ENCODE peak calls at places on chromosomes 4 and X, in ten cellular contexts. L, J, N, X, S, C, O, B, A and F are unnamed samples.

GRCh38 chrX:40644175-40644574 is 3.2 kb downstream of the CXorf38 start:
- DNase-seq in L (no peak), J (no peak), N (no peak), X (peak), S (no peak), C (no peak), O (no peak), B (no peak), A (no peak), F (no peak)

GRCh38 chrX:84046403-84046984 is 141.5 kb downstream of the RPS6KA6 start:
- DNase-seq in L (peak), J (peak), N (peak), X (peak), S (no peak), C (peak), O (peak), B (no peak), A (no peak), F (peak)

GRCh38 chr4:102285831-102286230 is 59.5 kb downstream of the SLC39A8 start:
- DNase-seq in L (no peak), J (no peak), N (no peak), X (no peak), S (no peak), C (no peak), O (no peak), B (no peak), A (no peak), F (no peak)

GRCh38 chrX:13764765-13765164 is 30.2 kb downstream of the OFD1 start:
- DNase-seq in L (no peak), J (peak), N (peak), X (no peak), S (no peak), C (peak), O (no peak), B (peak), A (no peak), F (no peak)

GRCh38 chr4:128986019-128986418 is 107.3 kb downstream of the SCLT1 start:
- DNase-seq in L (no peak), J (no peak), N (no peak), X (no peak), S (no peak), C (no peak), O (no peak), B (no peak), A (no peak), F (no peak)

GRCh38 chrX:2679534-2680485 is 11.3 kb upstream of the CD99 start:
- DNase-seq in L (no peak), J (no peak), N (no peak), X (peak), S (no peak), C (no peak), O (no peak), B (no peak), A (no peak), F (peak)

GRCh38 chr4:74755486-74755885 is 38.8 kb downstream of the BTC start:
- DNase-seq in L (no peak), J (no peak), N (no peak), X (peak), S (no peak), C (no peak), O (no peak), B (no peak), A (no peak), F (peak)

GRCh38 chrX:121000589-121000988 is 15.0 kb upstream of the CT47A1 start:
- DNase-seq in L (peak), J (no peak), N (no peak), X (peak), S (no peak), C (no peak), O (no peak), B (no peak), A (peak), F (no peak)

GRCh38 chr4:183541081-183542045 is 36.5 kb downstream of the ING2 start:
- DNase-seq in L (no peak), J (peak), N (peak), X (peak), S (no peak), C (peak), O (peak), B (peak), A (no peak), F (no peak)

GRCh38 chr4:38163216-38164006 is 203.2 kb downstream of the PTTG2 start:
- DNase-seq in L (no peak), J (no peak), N (no peak), X (peak), S (no peak), C (no peak), O (no peak), B (peak), A (no peak), F (no peak)

GRCh38 chrX:133923113-133923512 is 62.3 kb downstream of the GPC3 start:
- DNase-seq in L (peak), J (no peak), N (no peak), X (peak), S (no peak), C (no peak), O (no peak), B (no peak), A (no peak), F (no peak)

GRCh38 chr4:84825701-84826100 is 140.8 kb downstream of the WDFY3 start:
- DNase-seq in L (no peak), J (no peak), N (no peak), X (no peak), S (no peak), C (no peak), O (no peak), B (no peak), A (no peak), F (no peak)

GRCh38 chr4:130306566-130306965 is 1210.6 kb downstream of the C4orf33 start:
- DNase-seq in L (no peak), J (no peak), N (peak), X (no peak), S (no peak), C (peak), O (no peak), B (no peak), A (no peak), F (no peak)

GRCh38 chr4:84814100-84814750 is 152.3 kb downstream of the WDFY3 start:
- DNase-seq in L (no peak), J (peak), N (no peak), X (peak), S (no peak), C (no peak), O (no peak), B (no peak), A (peak), F (no peak)

GRCh38 chrX:70219938-70220764 is 14.3 kb upstream of the AWAT1 start:
- DNase-seq in L (no peak), J (no peak), N (no peak), X (no peak), S (no peak), C (peak), O (no peak), B (no peak), A (peak), F (peak)

GRCh38 chr4:38210396-38211114 is 250.4 kb downstream of the PTTG2 start:
- DNase-seq in L (no peak), J (no peak), N (no peak), X (no peak), S (no peak), C (peak), O (no peak), B (no peak), A (no peak), F (no peak)

GRCh38 chr4:76969493-76969892 is 19.9 kb downstream of the SEPTIN11 start:
- DNase-seq in L (no peak), J (no peak), N (no peak), X (no peak), S (no peak), C (no peak), O (no peak), B (no peak), A (no peak), F (no peak)

GRCh38 chr4:8215001-8215427 is 15.9 kb downstream of the SH3TC1 start:
- DNase-seq in L (no peak), J (peak), N (no peak), X (peak), S (no peak), C (no peak), O (no peak), B (peak), A (no peak), F (no peak)

GRCh38 chr4:185567828-185568442 is 32.6 kb upstream of the PDLIM3 start:
- DNase-seq in L (no peak), J (no peak), N (no peak), X (no peak), S (no peak), C (no peak), O (peak), B (peak), A (no peak), F (peak)

GRCh38 chr4:75821966-75822365 is 80.3 kb downstream of the PPEF2 start:
- DNase-seq in L (no peak), J (no peak), N (no peak), X (peak), S (no peak), C (no peak), O (no peak), B (no peak), A (no peak), F (no peak)

GRCh38 chrX:104427693-104428092 is 138.3 kb upstream of the IL1RAPL2 start:
- DNase-seq in L (no peak), J (no peak), N (no peak), X (peak), S (no peak), C (no peak), O (no peak), B (no peak), A (no peak), F (no peak)

GRCh38 chrX:7215842-7216241 is 67.9 kb upstream of the PUDP start:
- DNase-seq in L (no peak), J (no peak), N (no peak), X (no peak), S (no peak), C (no peak), O (no peak), B (no peak), A (no peak), F (no peak)

GRCh38 chrX:19342331-19342906 is 1.3 kb upstream of the PDHA1 start:
- DNase-seq in L (no peak), J (peak), N (no peak), X (no peak), S (no peak), C (no peak), O (no peak), B (no peak), A (no peak), F (no peak)

GRCh38 chrX:134670241-134670811 is 12.1 kb upstream of the PLAC1 start:
- DNase-seq in L (no peak), J (no peak), N (no peak), X (peak), S (no peak), C (peak), O (no peak), B (peak), A (no peak), F (no peak)

GRCh38 chr4:165970703-165971420 is 97.8 kb downstream of the TLL1 start:
- DNase-seq in L (no peak), J (no peak), N (no peak), X (no peak), S (no peak), C (no peak), O (no peak), B (no peak), A (no peak), F (no peak)

GRCh38 chrX:45324941-45325340 is 124.3 kb upstream of the DIPK2B start:
- DNase-seq in L (no peak), J (no peak), N (no peak), X (peak), S (no peak), C (no peak), O (no peak), B (no peak), A (no peak), F (no peak)

GRCh38 chr4:173212379-173212778 is 43.8 kb downstream of the GALNT7 start:
- DNase-seq in L (no peak), J (no peak), N (no peak), X (no peak), S (no peak), C (no peak), O (no peak), B (no peak), A (no peak), F (no peak)

GRCh38 chr4:16196482-16197393 is 29.5 kb downstream of the TAPT1 start:
- DNase-seq in L (no peak), J (peak), N (no peak), X (peak), S (no peak), C (peak), O (no peak), B (peak), A (peak), F (peak)

GRCh38 chr4:48017108-48017527 is 546 bp downstream of the NIPAL1 start:
- DNase-seq in L (peak), J (peak), N (peak), X (peak), S (peak), C (peak), O (peak), B (peak), A (peak), F (peak)

GRCh38 chrX:69024931-69025330 is 140.3 kb downstream of the PJA1 start:
- DNase-seq in L (no peak), J (peak), N (no peak), X (peak), S (no peak), C (peak), O (peak), B (peak), A (no peak), F (peak)

GRCh38 chrX:7389576-7389975 is 241.6 kb upstream of the PUDP start:
- DNase-seq in L (no peak), J (no peak), N (no peak), X (no peak), S (no peak), C (no peak), O (no peak), B (no peak), A (no peak), F (no peak)

GRCh38 chrX:50430917-50431316 is 39.7 kb downstream of the DGKK start:
- DNase-seq in L (no peak), J (no peak), N (no peak), X (no peak), S (no peak), C (no peak), O (no peak), B (no peak), A (no peak), F (no peak)

GRCh38 chr4:15562623-15563022 is 92.5 kb downstream of the FBXL5 start:
- DNase-seq in L (no peak), J (no peak), N (no peak), X (no peak), S (no peak), C (no peak), O (no peak), B (no peak), A (no peak), F (no peak)

GRCh38 chr4:8688041-8688907 is 95.7 kb downstream of the CPZ start:
- DNase-seq in L (peak), J (peak), N (peak), X (peak), S (no peak), C (peak), O (no peak), B (no peak), A (peak), F (peak)

GRCh38 chr4:86452323-86452995 is 92.6 kb upstream of the MAPK10 start:
- DNase-seq in L (no peak), J (no peak), N (no peak), X (peak), S (no peak), C (no peak), O (peak), B (no peak), A (no peak), F (no peak)

GRCh38 chr4:66639361-66639760 is 905.9 kb downstream of the CENPC start:
- DNase-seq in L (no peak), J (no peak), N (no peak), X (no peak), S (no peak), C (no peak), O (no peak), B (no peak), A (no peak), F (no peak)

GRCh38 chrX:120604359-120604782 is 470 bp downstream of the MCTS1 start:
- DNase-seq in L (peak), J (peak), N (no peak), X (peak), S (no peak), C (no peak), O (no peak), B (peak), A (no peak), F (no peak)

GRCh38 chrX:74536142-74537010 is 78.0 kb downstream of the RLIM start:
- DNase-seq in L (peak), J (peak), N (peak), X (peak), S (peak), C (peak), O (peak), B (peak), A (no peak), F (peak)
- TF ChIP-seq CTCF in L (no peak), J (peak), N (no peak), X (peak), S (no peak), C (peak), O (peak), B (no peak), A (no peak), F (no peak)

GRCh38 chrX:119541188-119541587 is 24.0 kb downstream of the STEEP1 start:
- DNase-seq in L (no peak), J (no peak), N (no peak), X (peak), S (no peak), C (peak), O (no peak), B (no peak), A (no peak), F (no peak)

GRCh38 chrX:119537487-119537886 is 27.7 kb downstream of the STEEP1 start:
- DNase-seq in L (no peak), J (no peak), N (no peak), X (peak), S (no peak), C (no peak), O (no peak), B (no peak), A (no peak), F (no peak)

GRCh38 chrX:119539872-119540271 is 25.3 kb downstream of the STEEP1 start:
- DNase-seq in L (no peak), J (no peak), N (peak), X (no peak), S (no peak), C (peak), O (no peak), B (no peak), A (no peak), F (no peak)
- TF ChIP-seq CTCF in L (no peak), J (no peak), N (no peak), X (no peak), S (no peak), C (peak), O (no peak), B (no peak), A (no peak), F (no peak)

GRCh38 chrX:114028907-114029662 is 554.8 kb upstream of the HTR2C start:
- DNase-seq in L (no peak), J (no peak), N (no peak), X (no peak), S (no peak), C (no peak), O (no peak), B (no peak), A (no peak), F (no peak)
- TF ChIP-seq CTCF in L (no peak), J (no peak), N (no peak), X (no peak), S (no peak), C (no peak), O (no peak), B (no peak), A (no peak), F (no peak)

GRCh38 chrX:132227383-132228112 is 8.3 kb upstream of the RAP2C start:
- DNase-seq in L (no peak), J (no peak), N (no peak), X (peak), S (no peak), C (no peak), O (no peak), B (no peak), A (no peak), F (no peak)

GRCh38 chrX:132231587-132231986 is 12.3 kb upstream of the RAP2C start:
- DNase-seq in L (no peak), J (no peak), N (no peak), X (no peak), S (no peak), C (no peak), O (no peak), B (no peak), A (no peak), F (no peak)

DNA sequence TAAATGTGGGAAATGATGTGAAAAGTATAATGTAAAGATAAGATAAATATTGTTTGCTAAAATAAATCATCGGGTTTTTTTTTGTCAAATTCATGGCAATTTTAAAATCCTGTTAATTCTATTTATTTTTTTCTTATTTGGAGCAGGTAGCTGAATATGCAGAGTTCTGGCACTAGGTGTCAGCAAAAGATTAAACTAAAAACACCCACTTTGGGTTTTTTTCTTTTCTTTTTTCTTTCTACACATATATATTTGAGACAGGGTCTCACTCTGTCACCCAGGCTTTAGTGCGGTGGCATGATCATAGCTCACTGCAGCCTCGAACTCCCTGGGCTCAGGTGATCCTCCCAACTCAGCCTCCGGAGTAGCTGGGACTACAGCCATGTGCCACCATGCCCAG is 6.9 kb upstream of the RAP2C start:
- DNase-seq in L (no peak), J (no peak), N (no peak), X (peak), S (no peak), C (no peak), O (no peak), B (no peak), A (no peak), F (no peak)
- TF ChIP-seq CTCF in L (no peak), J (peak), N (no peak), X (peak), S (no peak), C (peak), O (no peak), B (no peak), A (peak), F (no peak)

DNA sequence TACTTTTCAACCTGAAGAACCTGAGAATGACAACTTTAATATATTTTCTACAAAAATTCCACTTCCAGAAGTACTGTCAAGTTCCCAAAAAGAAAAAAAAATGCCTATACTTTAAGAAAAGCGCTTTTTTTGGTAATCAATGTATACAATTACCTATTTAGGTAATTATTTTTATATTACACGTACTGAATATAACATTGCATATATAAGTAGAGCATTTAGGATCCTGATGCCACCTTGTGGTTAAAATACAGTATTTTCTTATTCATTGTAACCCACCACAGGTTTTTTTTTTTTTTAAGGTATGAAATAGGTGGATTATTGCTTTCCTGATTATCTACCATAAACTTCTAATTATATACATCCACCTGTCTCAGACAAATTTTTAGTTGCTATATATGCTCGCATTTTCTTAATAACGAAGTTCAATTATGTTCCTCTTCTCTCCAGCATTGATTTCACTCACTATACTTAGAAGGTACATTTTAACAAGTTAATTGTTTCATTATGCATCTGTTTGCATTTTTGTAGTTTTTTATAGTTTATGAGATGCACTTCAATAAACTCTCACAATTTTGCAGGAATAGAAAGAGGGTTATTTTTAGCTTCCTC is 5.2 kb downstream of the MAP9 start:
- DNase-seq in L (no peak), J (peak), N (no peak), X (peak), S (no peak), C (no peak), O (no peak), B (no peak), A (peak), F (no peak)
- TF ChIP-seq CTCF in L (no peak), J (peak), N (peak), X (peak), S (peak), C (peak), O (no peak), B (no peak), A (peak), F (no peak)

GRCh38 chrX:138777230-138777629 is 65.7 kb upstream of the FGF13 start:
- DNase-seq in L (no peak), J (no peak), N (no peak), X (no peak), S (no peak), C (peak), O (no peak), B (no peak), A (no peak), F (no peak)
- TF ChIP-seq CTCF in L (no peak), J (no peak), N (no peak), X (no peak), S (no peak), C (peak), O (no peak), B (no peak), A (no peak), F (no peak)

DNA sequence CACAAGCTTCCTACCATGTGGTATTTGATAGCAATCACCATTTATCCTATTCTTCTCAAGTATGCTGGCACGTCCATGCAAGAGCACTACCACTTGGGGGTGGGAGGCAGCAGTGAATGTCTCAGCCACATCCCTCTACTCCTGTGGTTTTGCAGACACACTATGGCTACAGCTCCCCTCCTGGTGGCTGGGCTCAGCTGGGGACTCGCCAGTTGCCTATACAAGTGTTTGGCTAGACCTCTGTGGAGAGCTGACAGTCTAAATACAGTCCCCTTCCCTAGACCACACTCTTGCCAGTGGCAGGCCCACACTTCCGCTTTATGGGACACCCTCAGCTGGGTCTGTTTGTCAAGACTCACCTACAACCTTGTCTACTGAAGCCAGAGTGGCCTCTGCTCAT is 53.2 kb downstream of the ADGRA3 start:
- DNase-seq in L (no peak), J (no peak), N (peak), X (no peak), S (no peak), C (peak), O (no peak), B (no peak), A (no peak), F (no peak)
- TF ChIP-seq CTCF in L (no peak), J (no peak), N (no peak), X (no peak), S (no peak), C (no peak), O (no peak), B (no peak), A (no peak), F (no peak)